ENCODE peak calls at places on chromosomes 7 and 10, in five cellular contexts. I, U, E, A and Y are unnamed samples.

GRCh38 chr7:79786187-79786586 is 332.7 kb upstream of the MAGI2 start:
- DNase-seq in I (no peak), A (no peak), U (no peak), E (no peak), Y (peak)

GRCh38 chr10:75283150-75284096 is 47.7 kb upstream of the COMTD1 start:
- DNase-seq in I (no peak), A (no peak), E (no peak), U (no peak), Y (peak)

GRCh38 chr7:120825152-120825551 is 32.8 kb downstream of the TSPAN12 start:
- DNase-seq in I (no peak), E (no peak), U (no peak), A (no peak), Y (no peak)

GRCh38 chr7:33423646-33424020 is 294.3 kb downstream of the BBS9 start:
- DNase-seq in I (peak), A (no peak), U (no peak), E (no peak), Y (no peak)

GRCh38 chr10:124723826-124724225 is 20.4 kb downstream of the FAM53B start:
- DNase-seq in I (no peak), A (no peak), U (no peak), E (no peak), Y (no peak)

GRCh38 chr7:107427462-107427861 is 42.4 kb upstream of the GPR22 start:
- DNase-seq in U (no peak), I (no peak), A (no peak), E (no peak), Y (no peak)

GRCh38 chr10:123901621-123902020 is 10.0 kb upstream of the CPXM2 start:
- DNase-seq in U (no peak), A (no peak), I (no peak), E (no peak), Y (no peak)

GRCh38 chr7:47213276-47213675 is 368.6 kb downstream of the TNS3 start:
- DNase-seq in I (no peak), A (no peak), E (no peak), U (no peak), Y (no peak)

GRCh38 chr10:26939290-26939956 is 78.7 kb upstream of the ABI1 start:
- DNase-seq in I (no peak), A (no peak), E (no peak), U (no peak), Y (no peak)

GRCh38 chr10:79116363-79116762 is 47.6 kb downstream of the ZMIZ1 start:
- DNase-seq in U (peak), E (no peak), I (no peak), A (no peak), Y (no peak)

GRCh38 chr7:87797798-87798403 is 78.3 kb downstream of the SLC25A40 start:
- DNase-seq in A (no peak), I (peak), U (peak), E (no peak), Y (peak)

GRCh38 chr7:141012696-141013344 is 1.9 kb downstream of the MRPS33 start:
- DNase-seq in E (no peak), I (no peak), A (no peak), U (no peak), Y (no peak)

GRCh38 chr10:102066421-102067068 is 1.4 kb downstream of the HPS6 start:
- DNase-seq in E (no peak), I (no peak), A (no peak), U (no peak), Y (no peak)

GRCh38 chr7:92763636-92764423 is 72.5 kb downstream of the CDK6 start:
- DNase-seq in A (no peak), U (no peak), I (peak), E (no peak), Y (peak)

GRCh38 chr7:27697861-27698430 is 35.3 kb upstream of the HIBADH start:
- DNase-seq in A (no peak), U (no peak), I (peak), E (peak), Y (peak)

GRCh38 chr10:71217266-71218045 is 5.1 kb downstream of the UNC5B start:
- DNase-seq in U (no peak), E (no peak), I (no peak), A (no peak), Y (peak)

GRCh38 chr7:134926396-134926795 is 59.9 kb upstream of the AGBL3 start:
- DNase-seq in E (no peak), I (no peak), A (no peak), U (no peak), Y (no peak)

GRCh38 chr7:28070311-28071055 is 110.1 kb downstream of the JAZF1 start:
- DNase-seq in E (no peak), I (no peak), A (no peak), U (no peak), Y (no peak)

GRCh38 chr10:6621536-6621935 is 41.5 kb upstream of the PRKCQ start:
- DNase-seq in I (no peak), U (no peak), A (no peak), E (no peak), Y (peak)

GRCh38 chr10:45373783-45374450 is at the start of gene ALOX5:
- DNase-seq in A (no peak), E (peak), U (no peak), I (peak), Y (peak)

GRCh38 chr7:28980504-28981281 is 22.6 kb upstream of the TRIL start:
- DNase-seq in I (no peak), A (no peak), E (no peak), U (no peak), Y (no peak)

GRCh38 chr10:127922206-127922605 is 15.3 kb downstream of the PTPRE start:
- DNase-seq in U (no peak), A (peak), I (no peak), E (no peak), Y (no peak)

GRCh38 chr10:119346063-119346835 is 138.9 kb downstream of the GRK5 start:
- DNase-seq in I (no peak), E (no peak), U (no peak), A (no peak), Y (no peak)

GRCh38 chr10:28120043-28120749 is 121.3 kb upstream of the ODAD2 start:
- DNase-seq in E (no peak), I (peak), U (no peak), A (no peak), Y (no peak)

GRCh38 chr7:74707216-74707615 is 49.7 kb downstream of the GTF2I start:
- DNase-seq in E (no peak), I (no peak), A (no peak), U (no peak), Y (no peak)

GRCh38 chr10:103835121-103836045 is 20.0 kb downstream of the SH3PXD2A start:
- DNase-seq in U (no peak), E (no peak), I (no peak), A (no peak), Y (peak)

GRCh38 chr10:49552277-49552676 is 13.4 kb upstream of the ERCC6 start:
- DNase-seq in E (no peak), A (no peak), I (no peak), U (no peak), Y (peak)

GRCh38 chr10:112262556-112262955 is 20.6 kb upstream of the TECTB start:
- DNase-seq in E (no peak), I (no peak), A (no peak), U (no peak), Y (no peak)

GRCh38 chr10:61565819-61566560 is 96.7 kb upstream of the CABCOCO1 start:
- DNase-seq in I (no peak), E (no peak), A (no peak), U (no peak), Y (no peak)

GRCh38 chr10:34941471-34942357 is 126.6 kb upstream of the PARD3 start:
- DNase-seq in E (no peak), I (no peak), A (no peak), U (no peak), Y (no peak)

GRCh38 chr10:18610517-18610916 is 40.9 kb downstream of the NSUN6 start:
- DNase-seq in I (peak), E (no peak), A (no peak), U (no peak), Y (peak)

GRCh38 chr7:138559448-138559847 is 99.4 kb downstream of the TRIM24 start:
- DNase-seq in U (no peak), E (no peak), I (no peak), A (no peak), Y (no peak)

GRCh38 chr7:35253680-35254495 is at the start of gene TBX20:
- DNase-seq in I (peak), U (no peak), A (no peak), E (no peak), Y (peak)

GRCh38 chr10:96153065-96153464 is 23.0 kb downstream of the ZNF518A start:
- DNase-seq in A (no peak), U (no peak), E (no peak), I (no peak), Y (no peak)

GRCh38 chr7:137606061-137606674 is 240.6 kb downstream of the DGKI start:
- DNase-seq in E (no peak), A (no peak), I (no peak), U (no peak), Y (peak)